ENCODE peak calls at places on chromosomes 13 and 19, in four cellular contexts. N is IMR-90, V is mesendoderm, D is H1. Z is an unnamed sample.

GRCh38 chr13:35531551-35531950 is 55.1 kb upstream of the MAB21L1 start:
- DNase-seq in N (no peak), V (no peak), D (no peak), Z (no peak)

GRCh38 chr19:35355851-35356460 is 2.3 kb upstream of the FFAR3 start:
- DNase-seq in N (no peak), V (no peak), D (no peak), Z (no peak)

GRCh38 chr19:15015946-15016542 is 33.2 kb upstream of the CASP14 start:
- DNase-seq in N (no peak), V (peak; percentile 40), D (no peak), Z (peak; percentile 51)

GRCh38 chr13:79451500-79451962 is 29.4 kb upstream of the NDFIP2 start:
- DNase-seq in N (peak; percentile 92), V (peak; percentile 83), D (no peak), Z (peak; percentile 42)

GRCh38 chr13:23268441-23268840 is 87.7 kb downstream of the SGCG start:
- DNase-seq in N (no peak), V (no peak), D (no peak), Z (no peak)

GRCh38 chr13:73451120-73452029 is 392.6 kb downstream of the KLF5 start:
- DNase-seq in N (no peak), V (no peak), D (no peak), Z (no peak)

GRCh38 chr13:106532111-106532929 is 3.1 kb downstream of the EFNB2 start:
- DNase-seq in N (peak; percentile 32), V (peak; percentile 47), D (no peak), Z (no peak)

GRCh38 chr19:4676955-4677731 is 7.0 kb upstream of the MYDGF start:
- DNase-seq in N (peak; percentile 35), V (peak; percentile 94), D (peak; percentile 75), Z (peak; percentile 90)

GRCh38 chr19:48810151-48810550 is 678 bp downstream of the BCAT2 start:
- DNase-seq in N (no peak), V (no peak), D (no peak), Z (no peak)

GRCh38 chr13:65638572-65639168 is 1591.5 kb downstream of the PCDH9 start:
- DNase-seq in N (peak; percentile 63), V (peak; percentile 60), D (no peak), Z (no peak)

GRCh38 chr19:22257916-22258315 is 28.3 kb upstream of the ZNF729 start:
- DNase-seq in N (no peak), V (no peak), D (no peak), Z (no peak)

GRCh38 chr19:44776402-44777096 is 1.1 kb upstream of the CBLC start:
- DNase-seq in N (no peak), V (no peak), D (no peak), Z (peak; percentile 54)

GRCh38 chr19:42284066-42284501 is 15.0 kb downstream of the CIC start:
- DNase-seq in N (peak; percentile 71), V (peak; percentile 70), D (no peak), Z (no peak)

GRCh38 chr13:62432906-62433305 is 1017.3 kb upstream of the PCDH20 start:
- DNase-seq in N (no peak), V (peak; percentile 77), D (no peak), Z (no peak)

GRCh38 chr19:7885818-7886217 is 2.5 kb upstream of the LRRC8E start:
- DNase-seq in N (no peak), V (no peak), D (no peak), Z (no peak)

GRCh38 chr13:29454931-29455481 is 140.5 kb downstream of the SLC7A1 start:
- DNase-seq in N (peak; percentile 7), V (peak; percentile 53), D (no peak), Z (peak; percentile 62)

GRCh38 chr19:12156254-12157058 is at the start of gene ZNF625:
- DNase-seq in N (peak; percentile 87), V (peak; percentile 98), D (peak; percentile 85), Z (peak; percentile 97)

GRCh38 chr19:55258476-55258827 is 365 bp downstream of the PPP6R1 start:
- DNase-seq in N (no peak), V (no peak), D (no peak), Z (no peak)

GRCh38 chr13:27355894-27356293 is 68.5 kb upstream of the GTF3A start:
- DNase-seq in N (no peak), V (no peak), D (no peak), Z (peak; percentile 55)

GRCh38 chr13:87671824-87672603 is 843 bp downstream of the SLITRK5 start:
- DNase-seq in N (no peak), V (peak; percentile 31), D (no peak), Z (peak; percentile 53)

GRCh38 chr19:13526552-13526951 is 20.3 kb upstream of the CACNA1A start:
- DNase-seq in N (peak; percentile 18), V (peak; percentile 71), D (peak; percentile 56), Z (peak; percentile 70)

GRCh38 chr13:34420975-34421719 is 520.9 kb upstream of the NBEA start:
- DNase-seq in N (no peak), V (no peak), D (no peak), Z (no peak)

GRCh38 chr13:58994077-58994476 is 1169.7 kb downstream of the DIAPH3 start:
- DNase-seq in N (no peak), V (no peak), D (no peak), Z (no peak)

GRCh38 chr19:30115947-30116346 is 173.9 kb downstream of the URI1 start:
- DNase-seq in N (no peak), V (no peak), D (no peak), Z (no peak)

GRCh38 chr19:38891791-38892190 is 7.6 kb downstream of the SIRT2 start:
- DNase-seq in N (no peak), V (no peak), D (no peak), Z (no peak)

GRCh38 chr19:7191946-7192691 is 102.1 kb downstream of the INSR start:
- DNase-seq in N (no peak), V (no peak), D (no peak), Z (no peak)

GRCh38 chr19:18338471-18339001 is 1.9 kb upstream of the PGPEP1 start:
- DNase-seq in N (no peak), V (no peak), D (no peak), Z (no peak)

GRCh38 chr19:40279120-40279551 is 6.0 kb downstream of the AKT2 start:
- DNase-seq in N (peak; percentile 38), V (no peak), D (no peak), Z (no peak)

GRCh38 chr13:27406178-27406939 is 18.1 kb upstream of the GTF3A start:
- DNase-seq in N (peak; percentile 49), V (peak; percentile 39), D (no peak), Z (no peak)

GRCh38 chr13:95231393-95231792 is 69.9 kb downstream of the ABCC4 start:
- DNase-seq in N (no peak), V (no peak), D (no peak), Z (no peak)

GRCh38 chr13:78194904-78195639 is 276.4 kb upstream of the EDNRB start:
- DNase-seq in N (peak; percentile 69), V (peak; percentile 71), D (no peak), Z (no peak)

GRCh38 chr13:83453300-83453699 is 429.0 kb downstream of the SLITRK1 start:
- DNase-seq in N (no peak), V (no peak), D (no peak), Z (no peak)
- H4K5ac ChIP-seq in N (no peak overlapping the region), V (no peak overlapping the region), D (no peak overlapping the region), Z (no peak overlapping the region)

GRCh38 chr19:17244618-17245534 is 843 bp downstream of the NR2F6 start:
- DNase-seq in N (no peak), V (no peak), D (no peak), Z (no peak)

GRCh38 chr19:17242431-17243208 is 3.1 kb downstream of the NR2F6 start:
- DNase-seq in N (no peak), V (no peak), D (no peak), Z (no peak)

GRCh38 chr19:17243340-17243853 is 2.3 kb downstream of the NR2F6 start:
- DNase-seq in N (no peak), V (no peak), D (no peak), Z (no peak)

GRCh38 chr19:17245535-17245984 is at the start of gene NR2F6:
- DNase-seq in N (no peak), V (no peak), D (no peak), Z (no peak)

GRCh38 chr19:17243854-17244617 is 1.7 kb downstream of the NR2F6 start:
- DNase-seq in N (peak; percentile 20), V (peak; percentile 79), D (no peak), Z (peak; percentile 59)
- H3K9ac ChIP-seq in N (peak overlapping the region; percentile 74), V (peak overlapping the region; percentile 88), D (peak overlapping the region; percentile 62), Z (peak overlapping the region; percentile 6)

GRCh38 chr13:50144473-50145160 is 129.4 kb downstream of the KCNRG start:
- DNase-seq in N (no peak), V (no peak), D (no peak), Z (no peak)
- H3K4me1 ChIP-seq in N (no peaks in the 10 kb centered on the region), V (no peaks in the 10 kb centered on the region), D (peaks cover 8% of the 10 kb centered on the region), Z (peaks cover 2% of the 10 kb centered on the region)

GRCh38 chr13:47545206-47545605 is 455.9 kb downstream of the SUCLA2 start:
- DNase-seq in N (no peak), V (no peak), D (no peak), Z (no peak)

GRCh38 chr13:47539317-47539716 is 461.8 kb downstream of the SUCLA2 start:
- DNase-seq in N (no peak), V (no peak), D (no peak), Z (no peak)
- H4K5ac ChIP-seq in N (no peak overlapping the region), V (no peak overlapping the region), D (no peak overlapping the region), Z (no peak overlapping the region)

GRCh38 chr13:110168999-110169933 is 137.7 kb downstream of the COL4A1 start:
- DNase-seq in N (no peak), V (no peak), D (no peak), Z (no peak)

GRCh38 chr13:110170020-110170790 is 136.8 kb downstream of the COL4A1 start:
- DNase-seq in N (no peak), V (no peak), D (no peak), Z (no peak)

GRCh38 chr13:110176431-110176830 is 130.5 kb downstream of the COL4A1 start:
- DNase-seq in N (no peak), V (no peak), D (no peak), Z (no peak)

GRCh38 chr13:110177790-110178189 is 129.2 kb downstream of the COL4A1 start:
- DNase-seq in N (no peak), V (no peak), D (no peak), Z (no peak)

GRCh38 chr13:110173247-110173818 is 133.6 kb downstream of the COL4A1 start:
- DNase-seq in N (peak; percentile 13), V (peak; percentile 65), D (no peak), Z (no peak)
- H3K9ac ChIP-seq in N (no peak overlapping the region), V (no peak overlapping the region), D (no peak overlapping the region), Z (no peak overlapping the region)

DNA sequence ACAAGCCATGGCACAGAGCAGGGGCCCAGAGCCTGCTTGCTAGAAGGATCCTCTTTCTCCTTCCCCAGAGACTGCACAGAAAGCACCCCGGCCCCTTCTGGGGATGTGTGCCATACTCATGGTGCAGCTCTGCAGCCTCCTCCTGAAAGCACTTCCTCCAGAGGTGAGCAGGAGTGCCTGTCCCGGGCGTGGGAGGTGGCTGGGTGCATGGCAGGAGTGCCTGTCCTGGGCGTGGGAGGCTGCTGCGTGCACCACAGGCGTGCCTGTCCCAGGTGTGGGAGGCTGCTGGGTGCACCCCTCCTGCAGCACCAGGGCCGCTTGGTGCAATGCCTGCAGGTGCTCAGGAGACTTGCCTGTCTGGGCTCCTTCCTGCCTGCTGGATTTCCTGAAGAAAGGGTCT is 913.3 kb downstream of the UQCRFS1 start:
- DNase-seq in N (no peak), V (no peak), D (no peak), Z (no peak)
- H3K4me1 ChIP-seq in N (no peaks in the 10 kb centered on the region), V (no peaks in the 10 kb centered on the region), D (no peaks in the 10 kb centered on the region), Z (no peaks in the 10 kb centered on the region)

Z was measured in H9.